ENCODE peak calls at places on chromosomes 2 and 18, in five cellular contexts. One of them, this sample, is unnamed.

GRCh38 chr18:22691988-22692710 is 241.0 kb upstream of the RBBP8 start:
- DNase-seq in OCI-LY7: no peak
- DNase-seq in K562: no peak
- DNase-seq in IMR-90: peak
- DNase-seq in PC-9: no peak
- DNase-seq in this sample: no peak

GRCh38 chr2:65528241-65528574 is 95.8 kb upstream of the SPRED2 start:
- DNase-seq in OCI-LY7: no peak
- DNase-seq in K562: no peak
- DNase-seq in IMR-90: no peak
- DNase-seq in PC-9: no peak
- DNase-seq in this sample: no peak

GRCh38 chr2:36469701-36470100 is 114.1 kb downstream of the CRIM1 start:
- DNase-seq in OCI-LY7: no peak
- DNase-seq in K562: no peak
- DNase-seq in IMR-90: no peak
- DNase-seq in PC-9: no peak
- DNase-seq in this sample: no peak

GRCh38 chr2:126890962-126891450 is 7.7 kb upstream of the TEX51 start:
- DNase-seq in OCI-LY7: no peak
- DNase-seq in K562: no peak
- DNase-seq in IMR-90: no peak
- DNase-seq in PC-9: no peak
- DNase-seq in this sample: no peak

GRCh38 chr2:164568317-164568716 is 53.0 kb downstream of the GRB14 start:
- DNase-seq in OCI-LY7: no peak
- DNase-seq in K562: no peak
- DNase-seq in IMR-90: no peak
- DNase-seq in PC-9: no peak
- DNase-seq in this sample: no peak

GRCh38 chr2:151518802-151519201 is 109.1 kb downstream of the RIF1 start:
- DNase-seq in OCI-LY7: no peak
- DNase-seq in K562: no peak
- DNase-seq in IMR-90: peak
- DNase-seq in PC-9: no peak
- DNase-seq in this sample: no peak

GRCh38 chr18:7338846-7339245 is 108.0 kb downstream of the LRRC30 start:
- DNase-seq in OCI-LY7: no peak
- DNase-seq in K562: no peak
- DNase-seq in IMR-90: no peak
- DNase-seq in PC-9: no peak
- DNase-seq in this sample: no peak

GRCh38 chr2:174023591-174024523 is 58.7 kb upstream of the SP3 start:
- DNase-seq in OCI-LY7: no peak
- DNase-seq in K562: peak
- DNase-seq in IMR-90: peak
- DNase-seq in PC-9: peak
- DNase-seq in this sample: peak

GRCh38 chr2:20016346-20016745 is 3.9 kb upstream of the MATN3 start:
- DNase-seq in OCI-LY7: no peak
- DNase-seq in K562: no peak
- DNase-seq in IMR-90: no peak
- DNase-seq in PC-9: no peak
- DNase-seq in this sample: no peak

GRCh38 chr2:224276251-224276650 is 125.7 kb downstream of the FAM124B start:
- DNase-seq in OCI-LY7: no peak
- DNase-seq in K562: no peak
- DNase-seq in IMR-90: no peak
- DNase-seq in PC-9: no peak
- DNase-seq in this sample: no peak

GRCh38 chr2:125185691-125186270 is 1160.7 kb downstream of the CNTNAP5 start:
- DNase-seq in OCI-LY7: no peak
- DNase-seq in K562: peak
- DNase-seq in IMR-90: no peak
- DNase-seq in PC-9: no peak
- DNase-seq in this sample: no peak

GRCh38 chr18:74869904-74870863 is 272.5 kb downstream of the ZNF407 start:
- DNase-seq in OCI-LY7: no peak
- DNase-seq in K562: no peak
- DNase-seq in IMR-90: peak
- DNase-seq in PC-9: no peak
- DNase-seq in this sample: no peak

GRCh38 chr2:29066989-29067605 is 7.2 kb downstream of the PCARE start:
- DNase-seq in OCI-LY7: no peak
- DNase-seq in K562: no peak
- DNase-seq in IMR-90: peak
- DNase-seq in PC-9: peak
- DNase-seq in this sample: no peak

GRCh38 chr2:181289698-181290097 is 167.5 kb upstream of the ITGA4 start:
- DNase-seq in OCI-LY7: no peak
- DNase-seq in K562: no peak
- DNase-seq in IMR-90: no peak
- DNase-seq in PC-9: no peak
- DNase-seq in this sample: no peak

GRCh38 chr2:25400576-25401241 is 59.0 kb upstream of the DNMT3A start:
- DNase-seq in OCI-LY7: no peak
- DNase-seq in K562: no peak
- DNase-seq in IMR-90: peak
- DNase-seq in PC-9: no peak
- DNase-seq in this sample: no peak

GRCh38 chr2:171316220-171316619 is 117.6 kb downstream of the METTL8 start:
- DNase-seq in OCI-LY7: no peak
- DNase-seq in K562: no peak
- DNase-seq in IMR-90: peak
- DNase-seq in PC-9: no peak
- DNase-seq in this sample: no peak

GRCh38 chr2:95328386-95329125 is 31.4 kb downstream of the KCNIP3 start:
- DNase-seq in OCI-LY7: no peak
- DNase-seq in K562: no peak
- DNase-seq in IMR-90: peak
- DNase-seq in PC-9: no peak
- DNase-seq in this sample: no peak

GRCh38 chr2:156339110-156339847 is 6.8 kb upstream of the NR4A2 start:
- DNase-seq in OCI-LY7: no peak
- DNase-seq in K562: peak
- DNase-seq in IMR-90: no peak
- DNase-seq in PC-9: no peak
- DNase-seq in this sample: peak

GRCh38 chr2:176415946-176416499 is 146.8 kb downstream of the MTX2 start:
- DNase-seq in OCI-LY7: no peak
- DNase-seq in K562: no peak
- DNase-seq in IMR-90: no peak
- DNase-seq in PC-9: peak
- DNase-seq in this sample: no peak

GRCh38 chr2:180099308-180099707 is 92.2 kb upstream of the CWC22 start:
- DNase-seq in OCI-LY7: no peak
- DNase-seq in K562: no peak
- DNase-seq in IMR-90: no peak
- DNase-seq in PC-9: no peak
- DNase-seq in this sample: no peak

GRCh38 chr2:161123531-161124030 is 36.6 kb upstream of the TANK start:
- DNase-seq in OCI-LY7: no peak
- DNase-seq in K562: no peak
- DNase-seq in IMR-90: no peak
- DNase-seq in PC-9: peak
- DNase-seq in this sample: peak

GRCh38 chr18:76144844-76145243 is 350.2 kb downstream of the ZNF516 start:
- DNase-seq in OCI-LY7: no peak
- DNase-seq in K562: no peak
- DNase-seq in IMR-90: no peak
- DNase-seq in PC-9: no peak
- DNase-seq in this sample: no peak

GRCh38 chr2:5231287-5231686 is 460.9 kb upstream of the SOX11 start:
- DNase-seq in OCI-LY7: no peak
- DNase-seq in K562: no peak
- DNase-seq in IMR-90: no peak
- DNase-seq in PC-9: no peak
- DNase-seq in this sample: no peak

GRCh38 chr2:169090133-169090820 is 20.9 kb downstream of the DHRS9 start:
- DNase-seq in OCI-LY7: no peak
- DNase-seq in K562: no peak
- DNase-seq in IMR-90: no peak
- DNase-seq in PC-9: no peak
- DNase-seq in this sample: no peak

GRCh38 chr2:112692496-112692911 is 28.3 kb upstream of the NT5DC4 start:
- DNase-seq in OCI-LY7: peak
- DNase-seq in K562: peak
- DNase-seq in IMR-90: peak
- DNase-seq in PC-9: peak
- DNase-seq in this sample: peak

GRCh38 chr2:181977661-181978350 is 7.8 kb upstream of the PPP1R1C start:
- DNase-seq in OCI-LY7: no peak
- DNase-seq in K562: no peak
- DNase-seq in IMR-90: peak
- DNase-seq in PC-9: no peak
- DNase-seq in this sample: no peak

GRCh38 chr18:72867721-72868665 is at the start of gene NETO1:
- DNase-seq in OCI-LY7: no peak
- DNase-seq in K562: no peak
- DNase-seq in IMR-90: no peak
- DNase-seq in PC-9: no peak
- DNase-seq in this sample: no peak

GRCh38 chr2:227864161-227864756 is 7.2 kb upstream of the DAW1 start:
- DNase-seq in OCI-LY7: no peak
- DNase-seq in K562: no peak
- DNase-seq in IMR-90: peak
- DNase-seq in PC-9: no peak
- DNase-seq in this sample: no peak

GRCh38 chr2:173544621-173545363 is 190.1 kb downstream of the CDCA7 start:
- DNase-seq in OCI-LY7: no peak
- DNase-seq in K562: no peak
- DNase-seq in IMR-90: no peak
- DNase-seq in PC-9: no peak
- DNase-seq in this sample: no peak

GRCh38 chr2:73985318-73986084 is 791 bp downstream of the TET3 start:
- DNase-seq in OCI-LY7: peak
- DNase-seq in K562: peak
- DNase-seq in IMR-90: no peak
- DNase-seq in PC-9: no peak
- DNase-seq in this sample: no peak

GRCh38 chr2:86617738-86618137 is 5.9 kb downstream of the RNF103 start:
- DNase-seq in OCI-LY7: no peak
- DNase-seq in K562: no peak
- DNase-seq in IMR-90: no peak
- DNase-seq in PC-9: no peak
- DNase-seq in this sample: no peak
- H3K27ac ChIP-seq in OCI-LY7: no peak
- H3K27ac ChIP-seq in K562: no peak
- H3K27ac ChIP-seq in IMR-90: no peak
- H3K27ac ChIP-seq in PC-9: no peak
- H3K27ac ChIP-seq in this sample: no peak

DNA sequence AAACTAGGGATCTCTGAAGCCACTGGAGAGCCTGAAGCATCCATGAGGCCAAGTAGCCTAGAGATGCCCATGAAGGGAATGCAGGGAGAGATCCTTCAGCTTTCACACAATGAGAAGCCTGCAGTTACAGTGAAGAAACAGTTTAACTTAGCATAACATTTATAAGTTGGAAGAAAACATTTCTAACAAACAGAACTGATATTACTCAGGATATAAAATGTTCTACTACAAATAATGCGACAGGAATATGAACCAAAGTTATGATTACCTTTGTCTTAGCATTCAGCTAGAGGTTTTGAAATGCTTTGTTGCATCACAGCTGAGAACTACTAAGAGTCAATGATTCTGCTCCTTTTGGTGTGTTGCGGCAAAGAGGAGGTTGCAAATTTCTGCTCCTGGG is 6.9 kb upstream of the KYNU start:
- DNase-seq in OCI-LY7: no peak
- DNase-seq in K562: no peak
- DNase-seq in IMR-90: peak
- DNase-seq in PC-9: no peak
- DNase-seq in this sample: no peak
- H2AFZ ChIP-seq in OCI-LY7: no peak
- H2AFZ ChIP-seq in K562: no peak
- H2AFZ ChIP-seq in IMR-90: no peak
- H2AFZ ChIP-seq in PC-9: no peak
- H2AFZ ChIP-seq in this sample: no peak

DNA sequence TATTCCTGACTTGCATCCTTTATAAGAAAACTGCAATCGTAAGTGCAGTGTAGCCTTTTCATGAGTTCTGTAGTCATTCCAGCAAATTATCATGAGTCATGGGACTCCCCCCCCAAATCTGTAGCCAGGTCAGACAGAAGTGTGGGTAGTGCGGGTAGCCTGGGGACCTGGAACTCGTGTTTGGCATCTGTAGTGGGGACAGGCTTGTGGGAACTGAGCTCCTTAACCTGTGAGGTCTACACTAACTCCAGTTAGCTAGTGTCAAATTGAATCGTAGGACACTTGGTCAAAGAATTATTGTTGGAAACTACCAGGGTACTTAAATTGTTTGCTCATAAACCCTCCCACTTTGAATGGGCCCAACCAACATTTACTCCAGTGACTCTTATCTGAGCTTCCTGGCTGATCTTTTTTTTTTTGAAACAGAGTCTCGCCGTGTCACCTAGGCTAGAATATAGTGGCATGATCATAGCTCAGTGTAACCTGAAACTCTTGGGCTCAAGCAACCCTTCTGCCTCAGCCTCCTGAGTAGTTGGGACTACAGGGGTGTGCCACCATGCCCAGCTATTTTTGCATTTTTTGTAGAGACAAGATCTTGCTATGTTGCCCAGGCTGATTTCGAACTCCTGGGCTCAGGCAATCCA is 12.4 kb downstream of the PFN4 start:
- DNase-seq in OCI-LY7: no peak
- DNase-seq in K562: peak
- DNase-seq in IMR-90: no peak
- DNase-seq in PC-9: peak
- DNase-seq in this sample: no peak
- H3K27ac ChIP-seq in OCI-LY7: no peak
- H3K27ac ChIP-seq in K562: peak
- H3K27ac ChIP-seq in IMR-90: no peak
- H3K27ac ChIP-seq in PC-9: peak
- H3K27ac ChIP-seq in this sample: no peak

DNA sequence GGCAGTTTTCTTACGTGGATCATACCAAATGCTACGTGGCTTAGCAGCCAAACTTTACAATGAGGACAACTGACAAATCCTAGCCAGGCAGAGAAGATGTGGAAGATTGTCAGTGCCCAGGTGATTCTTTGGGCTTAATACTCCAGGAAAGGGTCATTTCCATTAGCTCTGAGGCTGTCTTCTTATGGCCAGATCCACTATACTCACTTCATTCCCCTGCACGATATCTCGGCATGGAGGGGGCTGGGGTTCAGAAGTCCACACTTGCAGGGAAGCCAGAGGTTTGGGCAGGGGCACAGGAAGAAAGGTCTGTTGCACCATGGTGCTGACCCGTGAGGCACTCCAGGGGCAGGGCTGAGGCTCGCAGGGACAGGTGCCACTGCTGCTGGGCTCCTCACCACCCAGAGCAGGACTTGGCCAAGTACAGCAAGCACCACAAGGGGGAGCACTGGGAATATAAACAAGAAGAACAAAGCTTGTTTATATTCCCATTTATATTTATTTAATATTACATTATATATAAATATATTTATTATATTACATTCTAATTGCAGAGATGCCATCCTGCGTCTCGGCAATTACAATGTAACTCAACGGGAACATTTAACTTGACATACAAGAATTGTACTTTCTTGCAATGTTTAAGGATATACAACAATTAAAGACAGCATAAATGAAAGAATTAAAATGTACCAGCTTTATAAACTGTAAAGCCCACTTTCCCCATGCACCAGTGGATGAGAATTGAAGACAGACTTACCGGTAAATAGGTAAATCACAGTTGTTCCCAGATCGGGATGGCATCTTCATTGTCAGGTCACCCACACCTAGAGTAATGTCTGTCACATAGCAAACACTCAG is 27.2 kb downstream of the CLUL1 start:
- DNase-seq in OCI-LY7: peak
- DNase-seq in K562: peak
- DNase-seq in IMR-90: peak
- DNase-seq in PC-9: peak
- DNase-seq in this sample: peak
- H2AFZ ChIP-seq in OCI-LY7: no peak
- H2AFZ ChIP-seq in K562: no peak
- H2AFZ ChIP-seq in IMR-90: no peak
- H2AFZ ChIP-seq in PC-9: no peak
- H2AFZ ChIP-seq in this sample: no peak

This sample was measured in HCT116.